ENCODE peak calls at places on chromosomes 13 and 19, in five cellular contexts. One of them, this sample, is unnamed.
A peak's percentile ranks its signal among the peaks of the same experiment; 100 is the strongest.

GRCh38 chr13:67439365-67439764 is 209.2 kb upstream of the PCDH9 start:
- DNase-seq in NCI-H510A: no peak
- DNase-seq in GM12865: no peak
- DNase-seq in GM18507: no peak
- DNase-seq in AG08396: no peak
- DNase-seq in this sample: no peak

GRCh38 chr13:105087941-105088340 is 1447.5 kb downstream of the EFNB2 start:
- DNase-seq in AG08396: no peak
- DNase-seq in NCI-H510A: no peak
- DNase-seq in GM18507: no peak
- DNase-seq in GM12865: no peak
- DNase-seq in this sample: no peak

GRCh38 chr13:20940083-20940482 is 37.5 kb upstream of the XPO4 start:
- DNase-seq in AG08396: peak; percentile 30
- DNase-seq in NCI-H510A: no peak
- DNase-seq in GM12865: no peak
- DNase-seq in GM18507: no peak
- DNase-seq in this sample: no peak

GRCh38 chr13:110014719-110015118 is 228.3 kb upstream of the IRS2 start:
- DNase-seq in AG08396: no peak
- DNase-seq in NCI-H510A: peak; percentile 64
- DNase-seq in GM18507: no peak
- DNase-seq in GM12865: peak; percentile 30
- DNase-seq in this sample: no peak

GRCh38 chr13:40585911-40586471 is 80.5 kb downstream of the FOXO1 start:
- DNase-seq in GM18507: no peak
- DNase-seq in GM12865: no peak
- DNase-seq in NCI-H510A: no peak
- DNase-seq in AG08396: no peak
- DNase-seq in this sample: no peak

GRCh38 chr13:49890376-49890775 is 45.8 kb downstream of the SPRYD7 start:
- DNase-seq in NCI-H510A: no peak
- DNase-seq in GM18507: no peak
- DNase-seq in GM12865: no peak
- DNase-seq in AG08396: no peak
- DNase-seq in this sample: no peak

GRCh38 chr19:11278670-11279069 is 16.3 kb upstream of the DOCK6 start:
- DNase-seq in GM12865: no peak
- DNase-seq in GM18507: no peak
- DNase-seq in NCI-H510A: no peak
- DNase-seq in AG08396: no peak
- DNase-seq in this sample: no peak

GRCh38 chr13:71867101-71867814 is at the start of gene DACH1:
- DNase-seq in AG08396: peak; percentile 65
- DNase-seq in GM12865: peak; percentile 48
- DNase-seq in GM18507: no peak
- DNase-seq in NCI-H510A: no peak
- DNase-seq in this sample: no peak

GRCh38 chr19:45442927-45443461 is 19.3 kb upstream of the ERCC1 start:
- DNase-seq in AG08396: no peak
- DNase-seq in NCI-H510A: no peak
- DNase-seq in GM18507: no peak
- DNase-seq in GM12865: peak; percentile 44
- DNase-seq in this sample: peak; percentile 38